ENCODE peak calls at places on chromosomes 13 and 19, in eight cellular contexts. V is small intestine; G is tibial artery; N is body of pancreas; D is right lobe of liver; U is BE2C; F is CD8-positive, alpha-beta T cell; Y is fibroblast of lung. P is an unnamed sample.

GRCh38 chr19:13164370-13165090 is 14.3 kb downstream of the IER2 start:
- DNase-seq in U (peak; percentile 91), D (peak; percentile 61), Y (peak; percentile 83), V (peak; percentile 73), F (peak; percentile 58), G (peak; percentile 72), N (peak; percentile 56), P (peak; percentile 92)

GRCh38 chr13:99062593-99062992 is 84.7 kb upstream of the DOCK9 start:
- DNase-seq in N (no peak), Y (peak; percentile 75), D (no peak), F (no peak), V (no peak), U (no peak), G (no peak), P (no peak)

GRCh38 chr19:48445606-48446481 is at the start of gene GRWD1:
- DNase-seq in F (peak; percentile 91), V (peak; percentile 97), N (peak; percentile 92), U (peak; percentile 91), G (peak; percentile 95), Y (peak; percentile 96), D (peak; percentile 95), P (peak; percentile 97)

GRCh38 chr13:99399623-99399974 is 92.4 kb upstream of the GPR183 start:
- DNase-seq in N (no peak), F (no peak), Y (no peak), D (no peak), G (no peak), U (no peak), V (no peak), P (no peak)

GRCh38 chr19:3986260-3987041 is 1.2 kb upstream of the EEF2 start:
- DNase-seq in F (peak; percentile 77), G (no peak), N (peak; percentile 76), V (peak; percentile 85), Y (peak; percentile 84), D (peak; percentile 61), U (peak; percentile 75), P (peak; percentile 73)

GRCh38 chr13:87147076-87147475 is 524.1 kb upstream of the SLITRK5 start:
- DNase-seq in Y (peak; percentile 62), V (no peak), U (no peak), N (no peak), D (no peak), G (no peak), F (no peak), P (no peak)

GRCh38 chr13:42112864-42113263 is 64.4 kb downstream of the DGKH start:
- DNase-seq in G (no peak), U (no peak), F (no peak), D (no peak), Y (no peak), V (no peak), N (no peak), P (no peak)

GRCh38 chr13:65445340-65445739 is 1784.8 kb downstream of the PCDH9 start:
- DNase-seq in N (no peak), D (no peak), V (no peak), F (no peak), U (no peak), G (no peak), Y (no peak), P (no peak)

GRCh38 chr19:4012092-4012974 is 4.8 kb downstream of the PIAS4 start:
- DNase-seq in N (peak; percentile 84), Y (no peak), G (no peak), F (no peak), U (no peak), D (peak; percentile 74), V (peak; percentile 35), P (no peak)

GRCh38 chr19:18053571-18054219 is 33.0 kb downstream of the IL12RB1 start:
- DNase-seq in F (no peak), N (no peak), U (no peak), G (no peak), V (no peak), Y (peak; percentile 49), D (no peak), P (no peak)

GRCh38 chr19:19426216-19426615 is 20.7 kb downstream of the GATAD2A start:
- DNase-seq in Y (no peak), D (no peak), F (no peak), U (no peak), G (no peak), N (no peak), V (no peak), P (no peak)

GRCh38 chr19:16062789-16063188 is 13.5 kb upstream of the TPM4 start:
- DNase-seq in D (no peak), F (peak; percentile 78), V (peak; percentile 68), U (peak; percentile 70), G (no peak), Y (no peak), N (peak; percentile 37), P (peak; percentile 71)

GRCh38 chr19:7579182-7579581 is 16.5 kb upstream of the CAMSAP3 start:
- DNase-seq in Y (no peak), V (no peak), F (no peak), D (no peak), G (no peak), N (no peak), U (no peak), P (no peak)

GRCh38 chr13:30845297-30846214 is 60.5 kb upstream of the MEDAG start:
- DNase-seq in V (no peak), G (no peak), N (no peak), D (no peak), U (no peak), F (no peak), Y (no peak), P (no peak)

GRCh38 chr19:18280247-18281081 is 958 bp downstream of the JUND start:
- DNase-seq in U (peak; percentile 84), G (peak; percentile 94), D (peak; percentile 87), N (peak; percentile 85), F (peak; percentile 92), Y (peak; percentile 82), V (peak; percentile 83), P (peak; percentile 63)

GRCh38 chr19:38583219-38583984 is 34.4 kb downstream of the MAP4K1 start:
- DNase-seq in V (no peak), U (no peak), G (no peak), F (no peak), Y (no peak), N (no peak), D (no peak), P (no peak)

GRCh38 chr19:38667552-38668205 is 20.2 kb downstream of the ACTN4 start:
- DNase-seq in N (no peak), D (no peak), F (no peak), V (no peak), Y (peak; percentile 84), G (no peak), U (no peak), P (no peak)

GRCh38 chr19:39969266-39969665 is 1.7 kb upstream of the PSMC4 start:
- DNase-seq in V (peak; percentile 18), F (no peak), Y (peak; percentile 61), D (no peak), N (no peak), G (no peak), U (no peak), P (no peak)

GRCh38 chr19:42290523-42291436 is 11.2 kb upstream of the PRR19 start:
- DNase-seq in V (no peak), U (peak; percentile 91), G (no peak), Y (no peak), N (no peak), F (peak; percentile 73), D (peak; percentile 47), P (peak; percentile 75)

GRCh38 chr19:16581145-16581970 is 9.1 kb upstream of the SLC35E1 start:
- DNase-seq in U (no peak), D (no peak), N (peak; percentile 72), F (no peak), G (no peak), V (no peak), Y (no peak), P (no peak)

GRCh38 chr19:407501-408440 is 1.2 kb downstream of the C2CD4C start:
- DNase-seq in N (no peak), F (no peak), G (no peak), V (no peak), D (peak; percentile 45), U (no peak), Y (no peak), P (no peak)
- H3K4me3 ChIP-seq in N (no peak overlapping the region), F (no peak overlapping the region), G (peak overlapping the region; percentile 54), V (no peak overlapping the region), D (no peak overlapping the region), U (no peak overlapping the region), Y (no peak overlapping the region), P (no peak overlapping the region)

DNA sequence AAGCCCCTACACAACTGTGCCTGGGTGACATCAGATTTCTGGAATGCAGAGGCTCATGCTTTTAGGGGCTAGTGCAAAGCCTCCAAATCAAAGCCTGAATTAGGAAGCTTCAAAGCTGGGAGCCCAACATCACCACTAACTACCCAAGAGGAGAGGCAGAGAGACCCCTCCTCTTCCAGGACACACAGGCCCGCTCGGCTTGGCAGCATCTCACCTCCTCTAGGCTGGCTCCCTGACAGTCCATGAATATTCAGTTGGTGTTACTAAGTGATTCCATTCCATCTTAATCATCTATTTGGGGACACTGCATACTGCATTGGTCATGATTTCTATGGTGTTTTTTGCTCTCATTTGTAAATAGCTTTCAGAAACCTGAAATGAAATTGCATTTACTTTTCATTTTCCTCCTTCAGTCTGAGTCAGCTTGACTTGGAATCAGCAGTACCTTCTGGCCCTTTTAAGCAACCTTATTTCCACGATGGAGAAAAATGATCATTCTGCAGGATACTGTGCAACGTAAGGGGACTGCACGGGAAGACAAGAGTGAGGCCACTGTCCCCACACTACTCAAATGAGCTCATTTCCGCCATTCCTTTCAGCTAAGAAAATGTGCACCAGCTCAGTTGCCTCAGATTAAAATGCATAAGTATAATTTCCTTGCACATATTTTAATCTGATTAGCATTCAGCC is 219.8 kb downstream of the RFC3 start:
- DNase-seq in D (no peak), F (no peak), U (no peak), Y (no peak), N (no peak), V (no peak), G (no peak), P (no peak)
- H3K4me1 ChIP-seq in D (no peaks in the 10 kb centered on the region), F (no peaks in the 10 kb centered on the region), U (no peaks in the 10 kb centered on the region), Y (no peaks in the 10 kb centered on the region), N (no peaks in the 10 kb centered on the region), V (no peaks in the 10 kb centered on the region), G (no peaks in the 10 kb centered on the region), P (peaks cover 28% of the 10 kb centered on the region)

GRCh38 chr19:52172347-52172746 is 926 bp upstream of the ZNF836 start:
- DNase-seq in N (no peak), G (no peak), D (no peak), U (no peak), V (no peak), F (no peak), Y (no peak), P (no peak)
- H3K4me3 ChIP-seq in N (no peak overlapping the region), G (no peak overlapping the region), D (no peak overlapping the region), U (no peak overlapping the region), V (no peak overlapping the region), F (peak overlapping the region; percentile 83), Y (peak overlapping the region; percentile 92), P (no peak overlapping the region)

GRCh38 chr13:46586766-46587509 is 34.0 kb downstream of the LRCH1 start:
- DNase-seq in N (no peak), V (no peak), F (no peak), D (no peak), U (no peak), G (no peak), Y (no peak), P (no peak)

GRCh38 chr13:46582190-46582589 is 29.2 kb downstream of the LRCH1 start:
- DNase-seq in Y (no peak), V (no peak), D (no peak), U (no peak), G (no peak), N (no peak), F (no peak), P (no peak)

GRCh38 chr13:46593403-46593802 is 40.4 kb downstream of the LRCH1 start:
- DNase-seq in V (no peak), F (peak; percentile 51), U (no peak), G (no peak), D (no peak), N (no peak), Y (no peak), P (no peak)

GRCh38 chr13:46592410-46592809 is 39.4 kb downstream of the LRCH1 start:
- DNase-seq in V (no peak), N (no peak), G (no peak), Y (no peak), U (no peak), F (no peak), D (no peak), P (no peak)

GRCh38 chr13:46588019-46588418 is 35.0 kb downstream of the LRCH1 start:
- DNase-seq in U (no peak), G (no peak), D (no peak), Y (no peak), V (peak; percentile 73), F (no peak), N (no peak), P (no peak)
- H3K4me1 ChIP-seq in U (peaks cover 47% of the 10 kb centered on the region), G (peaks cover 90% of the 10 kb centered on the region), D (peaks cover 36% of the 10 kb centered on the region), Y (no peaks in the 10 kb centered on the region), V (peaks cover 19% of the 10 kb centered on the region), F (peaks cover 13% of the 10 kb centered on the region), N (peaks cover 39% of the 10 kb centered on the region), P (peaks cover 84% of the 10 kb centered on the region)

P was measured in Caco-2.